ENCODE peak calls at places on chromosomes 7 and 10, in four cellular contexts. U, H, S and N are unnamed samples.

GRCh38 chr10:62584216-62584615 is 210.0 kb downstream of the ZNF365 start:
- DNase-seq in U (no peak), S (no peak), H (no peak), N (no peak)

GRCh38 chr7:75646551-75647102 is 92.1 kb downstream of the HIP1 start:
- DNase-seq in S (no peak), U (no peak), H (no peak), N (no peak)

GRCh38 chr10:128956149-128956548 is 510.9 kb upstream of the MGMT start:
- DNase-seq in S (no peak), H (no peak), U (no peak), N (no peak)

GRCh38 chr7:21318916-21319270 is 109.0 kb upstream of the SP4 start:
- DNase-seq in H (no peak), U (no peak), S (no peak), N (no peak)

GRCh38 chr7:151043959-151044358 is 4.4 kb upstream of the ASIC3 start:
- DNase-seq in H (no peak), S (no peak), U (no peak), N (no peak)

GRCh38 chr10:107529350-107529749 is 364.8 kb upstream of the SORCS1 start:
- DNase-seq in U (no peak), S (no peak), H (no peak), N (no peak)

GRCh38 chr7:22814261-22815208 is 8.1 kb downstream of the TOMM7 start:
- DNase-seq in H (no peak), U (no peak), S (peak), N (no peak)

GRCh38 chr7:636396-636795 is 90.1 kb upstream of the DNAAF5 start:
- DNase-seq in H (no peak), S (peak), U (peak), N (peak)

GRCh38 chr7:150971242-150972048 is 6.7 kb downstream of the KCNH2 start:
- DNase-seq in U (no peak), H (no peak), S (no peak), N (no peak)

GRCh38 chr7:142568430-142569097 is 180.7 kb upstream of the PRSS1 start:
- DNase-seq in U (no peak), S (peak), H (no peak), N (no peak)

GRCh38 chr10:49609283-49610014 is 661 bp upstream of the SLC18A3 start:
- DNase-seq in H (no peak), U (peak), S (no peak), N (no peak)

GRCh38 chr7:45711161-45711490 is 137.0 kb downstream of the ADCY1 start:
- DNase-seq in S (no peak), U (no peak), H (no peak), N (no peak)

GRCh38 chr7:4739528-4739992 is 35.9 kb upstream of the AP5Z1 start:
- DNase-seq in S (peak), H (no peak), U (no peak), N (peak)

GRCh38 chr10:105258036-105258673 is 617.1 kb downstream of the SORCS3 start:
- DNase-seq in U (no peak), H (no peak), S (no peak), N (no peak)

GRCh38 chr10:31604141-31604540 is 285.1 kb downstream of the ZEB1 start:
- DNase-seq in H (no peak), U (no peak), S (no peak), N (no peak)
- H3K27ac ChIP-seq in H (peak), U (peak), S (peak), N (no peak)

GRCh38 chr7:139317954-139318505 is 23.1 kb upstream of the FMC1 start:
- DNase-seq in S (no peak), H (no peak), U (no peak), N (no peak)
- H3K4me3 ChIP-seq in S (no peak), H (no peak), U (no peak), N (no peak)

GRCh38 chr10:79287973-79288715 is 59.1 kb upstream of the PPIF start:
- DNase-seq in U (no peak), S (no peak), H (no peak), N (peak)

GRCh38 chr10:79289801-79290200 is 57.5 kb upstream of the PPIF start:
- DNase-seq in S (no peak), H (peak), U (no peak), N (no peak)

GRCh38 chr10:79285315-79286185 is 61.7 kb upstream of the PPIF start:
- DNase-seq in U (no peak), S (no peak), H (no peak), N (peak)

GRCh38 chr10:79284158-79284871 is 63.0 kb upstream of the PPIF start:
- DNase-seq in H (no peak), S (no peak), U (no peak), N (no peak)

GRCh38 chr10:79286318-79286951 is 60.8 kb upstream of the PPIF start:
- DNase-seq in H (peak), U (peak), S (no peak), N (peak)
- H3K27ac ChIP-seq in H (peak), U (peak), S (no peak), N (peak)

DNA sequence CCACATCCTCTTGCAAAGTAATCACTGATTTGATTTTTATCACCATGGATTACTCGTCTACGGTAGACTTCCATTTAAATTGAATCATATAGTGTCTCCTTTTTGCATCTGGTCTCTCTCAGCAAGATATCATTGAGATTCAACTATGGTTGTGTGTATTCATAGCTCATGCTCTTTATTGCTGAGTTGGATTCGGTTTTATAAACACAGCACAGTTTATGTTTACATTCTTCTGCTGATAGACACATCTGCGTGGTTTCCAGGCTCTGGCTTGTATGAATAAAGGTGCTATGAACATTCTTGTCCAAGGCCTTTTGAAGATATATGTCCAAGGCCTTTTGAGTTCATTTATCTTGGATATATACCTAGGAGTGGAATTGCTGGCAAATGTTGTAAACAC is 356.5 kb upstream of the CELF2 start:
- DNase-seq in S (no peak), U (no peak), H (no peak), N (no peak)
- H3K4me3 ChIP-seq in S (no peak), U (no peak), H (no peak), N (no peak)

GRCh38 chr7:100837099-100837836 is 9.9 kb upstream of the EPHB4 start:
- DNase-seq in H (peak), U (peak), S (peak), N (peak)

GRCh38 chr7:100839361-100839760 is 12.0 kb upstream of the EPHB4 start:
- DNase-seq in S (no peak), H (no peak), U (no peak), N (no peak)

GRCh38 chr7:100836812-100837098 is 9.4 kb upstream of the EPHB4 start:
- DNase-seq in H (no peak), S (no peak), U (no peak), N (no peak)

GRCh38 chr7:100832281-100832633 is 4.9 kb upstream of the EPHB4 start:
- DNase-seq in U (no peak), H (no peak), S (no peak), N (no peak)

GRCh38 chr7:100835903-100836811 is 8.8 kb upstream of the EPHB4 start:
- DNase-seq in S (no peak), H (peak), U (peak), N (no peak)
- H3K27ac ChIP-seq in S (peak), H (peak), U (peak), N (no peak)

GRCh38 chr10:112895292-112895691 is 54.8 kb upstream of the TCF7L2 start:
- DNase-seq in S (no peak), H (no peak), U (no peak), N (no peak)

GRCh38 chr10:112896722-112897121 is 53.3 kb upstream of the TCF7L2 start:
- DNase-seq in U (no peak), S (no peak), H (no peak), N (no peak)

GRCh38 chr10:112896273-112896672 is 53.8 kb upstream of the TCF7L2 start:
- DNase-seq in S (no peak), H (peak), U (no peak), N (no peak)

GRCh38 chr10:112899396-112900065 is 50.5 kb upstream of the TCF7L2 start:
- DNase-seq in U (no peak), S (no peak), H (no peak), N (no peak)

GRCh38 chr10:112898540-112899395 is 51.3 kb upstream of the TCF7L2 start:
- DNase-seq in H (peak), U (no peak), S (peak), N (no peak)
- H3K4me3 ChIP-seq in H (no peak), U (no peak), S (peak), N (no peak)

DNA sequence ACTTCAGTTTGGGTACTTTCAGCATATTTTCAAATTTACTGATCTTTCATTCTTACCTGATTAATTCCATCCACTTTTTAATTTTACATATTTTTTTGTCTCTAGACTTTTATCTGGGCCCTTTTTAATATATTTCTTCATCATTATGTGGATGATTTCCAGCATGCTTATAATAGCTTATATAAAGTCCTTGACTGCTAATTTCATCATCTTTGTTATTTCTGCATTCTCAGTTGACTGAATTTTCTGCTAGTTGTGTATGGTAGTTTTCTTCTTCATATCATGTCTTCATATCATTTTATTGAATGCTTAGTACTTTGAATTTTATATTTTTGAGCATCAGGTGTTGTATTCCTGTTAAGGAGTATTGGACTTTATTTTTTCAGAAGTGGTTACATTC is 39.6 kb downstream of the STAM start:
- DNase-seq in S (no peak), H (no peak), U (no peak), N (no peak)
- H3K27ac ChIP-seq in S (no peak), H (no peak), U (no peak), N (peak)

GRCh38 chr10:6493521-6494451 is 86.3 kb downstream of the PRKCQ start:
- DNase-seq in U (no peak), S (no peak), H (no peak), N (no peak)

GRCh38 chr10:6494934-6495592 is 85.0 kb downstream of the PRKCQ start:
- DNase-seq in S (no peak), U (no peak), H (no peak), N (peak)

GRCh38 chr10:6492896-6493295 is 87.2 kb downstream of the PRKCQ start:
- DNase-seq in U (no peak), S (no peak), H (no peak), N (no peak)

GRCh38 chr10:6491841-6492609 is 88.1 kb downstream of the PRKCQ start:
- DNase-seq in S (no peak), U (no peak), H (no peak), N (peak)

DNA sequence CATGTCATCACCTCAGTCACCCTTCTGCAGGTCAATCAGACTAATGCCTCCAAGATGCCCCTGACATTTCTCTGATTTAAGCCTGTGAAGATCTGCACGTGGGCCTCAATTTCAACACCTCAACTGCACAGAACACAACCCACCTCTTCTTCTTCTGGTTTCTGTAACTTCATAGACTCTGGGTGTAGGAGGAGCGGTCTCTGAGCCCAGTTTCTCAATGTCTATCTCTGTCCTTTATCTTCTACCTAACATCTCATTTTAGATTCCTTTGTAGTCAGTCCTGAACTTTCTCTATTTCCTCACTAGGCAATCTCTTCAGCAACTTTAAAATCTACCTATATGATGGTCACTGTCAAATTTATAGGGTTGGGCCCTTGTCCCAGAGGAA is 85.6 kb downstream of the PRKCQ start:
- DNase-seq in S (no peak), H (no peak), U (no peak), N (no peak)
- H3K4me3 ChIP-seq in S (no peak), H (no peak), U (no peak), N (peak)

GRCh38 chr10:43262043-43262901 is 4.6 kb downstream of the RASGEF1A start:
- DNase-seq in U (no peak), S (no peak), H (no peak), N (no peak)
- H3K27ac ChIP-seq in U (no peak), S (no peak), H (no peak), N (no peak)

DNA sequence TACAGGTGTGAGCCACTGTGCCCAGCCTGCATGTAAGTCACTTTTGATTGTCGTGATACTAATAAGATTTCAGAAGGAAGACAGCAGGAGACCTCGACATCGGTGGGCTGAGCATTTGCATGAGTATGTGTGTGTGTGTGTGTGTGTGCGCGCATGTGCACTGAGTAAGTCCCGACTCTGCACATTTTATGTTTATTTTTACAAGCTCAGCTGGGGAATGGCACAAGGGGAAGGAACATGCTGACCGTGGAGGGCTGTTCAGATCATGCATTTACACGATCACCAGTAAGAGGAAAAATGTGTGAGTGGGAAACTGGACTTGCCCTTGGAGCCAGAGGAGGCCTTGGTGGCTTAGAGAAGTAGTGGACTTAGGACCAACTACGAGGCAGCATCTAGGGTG is 41.4 kb downstream of the IL2RA start:
- DNase-seq in S (no peak), H (no peak), U (no peak), N (no peak)
- H3K4me3 ChIP-seq in S (no peak), H (no peak), U (no peak), N (no peak)